ENCODE peak calls at places on chromosomes 12 and 14, in five cellular contexts. R is fibroblast of lung, H is AG04450, W is A549, N is fibroblast of mammary gland. I is an unnamed sample.

GRCh38 chr14:89613260-89614008 is 196.4 kb upstream of the FOXN3 start:
- DNase-seq in W (no peak), N (no peak), H (no peak), R (no peak), I (no peak)

GRCh38 chr12:50211392-50212070 is 44.4 kb upstream of the CERS5 start:
- DNase-seq in N (peak), H (no peak), R (no peak), W (no peak), I (no peak)

GRCh38 chr12:77124767-77125166 is 59.4 kb upstream of the E2F7 start:
- DNase-seq in N (peak), W (no peak), R (no peak), H (no peak), I (no peak)

GRCh38 chr12:53235742-53236442 is 3.9 kb upstream of the RARG start:
- DNase-seq in W (no peak), N (no peak), H (no peak), R (no peak), I (no peak)

GRCh38 chr14:95143813-95144620 is 13.3 kb downstream of the DICER1 start:
- DNase-seq in H (no peak), R (peak), N (no peak), W (no peak), I (no peak)

GRCh38 chr14:61662437-61663311 is 32.6 kb upstream of the HIF1A start:
- DNase-seq in R (peak), W (peak), N (peak), H (no peak), I (peak)

GRCh38 chr12:80593766-80594165 is 113.7 kb upstream of the MYF6 start:
- DNase-seq in H (peak), R (peak), W (no peak), N (peak), I (peak)

GRCh38 chr12:47935196-47935595 is 28.2 kb upstream of the TMEM106C start:
- DNase-seq in R (peak), W (no peak), H (peak), N (peak), I (peak)

GRCh38 chr14:69945905-69946304 is 66.7 kb downstream of the SMOC1 start:
- DNase-seq in H (no peak), R (peak), N (peak), W (no peak), I (no peak)

GRCh38 chr12:29782821-29783772 is 645 bp downstream of the TMTC1 start:
- DNase-seq in R (peak), H (no peak), N (peak), W (no peak), I (no peak)

GRCh38 chr14:106436310-106436905 is 910.0 kb downstream of the TMEM121 start:
- DNase-seq in H (no peak), N (peak), R (no peak), W (peak), I (no peak)

GRCh38 chr14:54747616-54748015 is 155.0 kb downstream of the GCH1 start:
- DNase-seq in W (no peak), N (no peak), R (no peak), H (no peak), I (no peak)

GRCh38 chr14:60722836-60723217 is 1.3 kb downstream of the SIX4 start:
- DNase-seq in N (peak), H (no peak), R (peak), W (peak), I (no peak)

GRCh38 chr12:24020391-24021163 is 71.1 kb upstream of the SOX5 start:
- DNase-seq in H (no peak), R (no peak), W (no peak), N (no peak), I (no peak)

GRCh38 chr14:59306775-59307174 is 118.3 kb downstream of the DAAM1 start:
- DNase-seq in R (peak), W (no peak), N (peak), H (no peak), I (no peak)

GRCh38 chr14:51527073-51527472 is 124.6 kb upstream of the FRMD6 start:
- DNase-seq in W (no peak), N (peak), R (peak), H (peak), I (no peak)

GRCh38 chr14:94099006-94099405 is 11.5 kb upstream of the IFI27 start:
- DNase-seq in R (no peak), W (no peak), H (no peak), N (no peak), I (no peak)

GRCh38 chr14:49966304-49966809 is 73.5 kb downstream of the ARF6 start:
- DNase-seq in R (peak), H (no peak), W (peak), N (no peak), I (no peak)

GRCh38 chr14:66758031-66758613 is 250.2 kb downstream of the GPHN start:
- DNase-seq in N (no peak), W (no peak), R (no peak), H (no peak), I (no peak)

GRCh38 chr12:124630791-124631313 is 63.4 kb upstream of the NCOR2 start:
- DNase-seq in N (no peak), H (no peak), W (no peak), R (no peak), I (no peak)

GRCh38 chr14:70808023-70808401 is 1.3 kb downstream of the MAP3K9 start:
- DNase-seq in R (no peak), H (no peak), N (no peak), W (peak), I (no peak)

GRCh38 chr12:123242083-123242904 is 9.1 kb downstream of the MTRFR start:
- DNase-seq in R (no peak), N (no peak), W (no peak), H (no peak), I (no peak)

GRCh38 chr12:716506-716905 is 35.9 kb upstream of the WNK1 start:
- DNase-seq in W (no peak), H (no peak), R (no peak), N (no peak), I (no peak)

GRCh38 chr14:68386446-68386845 is 406.4 kb downstream of the ZFP36L1 start:
- DNase-seq in W (no peak), H (no peak), R (no peak), N (no peak), I (no peak)

GRCh38 chr12:118840399-118840798 is 140.9 kb upstream of the SRRM4 start:
- DNase-seq in W (no peak), R (no peak), N (no peak), H (no peak), I (no peak)

GRCh38 chr12:4080213-4080612 is 193.3 kb upstream of the CCND2 start:
- DNase-seq in H (no peak), W (no peak), R (no peak), N (no peak), I (no peak)

GRCh38 chr14:104953896-104954656 is 24.1 kb downstream of the AHNAK2 start:
- DNase-seq in R (no peak), H (no peak), W (no peak), N (no peak), I (no peak)

GRCh38 chr12:62594771-62595170 is 128.1 kb downstream of the MON2 start:
- DNase-seq in W (no peak), H (no peak), R (no peak), N (no peak), I (no peak)

GRCh38 chr12:104668274-104668718 is 211.5 kb downstream of the CHST11 start:
- DNase-seq in R (peak), W (no peak), H (no peak), N (no peak), I (no peak)

GRCh38 chr14:92565040-92565717 is 51.6 kb downstream of the RIN3 start:
- DNase-seq in H (no peak), N (no peak), W (no peak), R (no peak), I (no peak)

GRCh38 chr12:90261283-90261682 is 552.6 kb upstream of the ATP2B1 start:
- DNase-seq in N (no peak), H (no peak), W (no peak), R (no peak), I (no peak)

GRCh38 chr12:1634590-1635191 is 5.7 kb downstream of the WNT5B start:
- DNase-seq in H (peak), N (peak), R (peak), W (peak), I (peak)

GRCh38 chr12:65443038-65443437 is 164.6 kb downstream of the MSRB3 start:
- DNase-seq in N (peak), R (no peak), W (no peak), H (no peak), I (no peak)

GRCh38 chr14:58969951-58970751 is 218.3 kb upstream of the DAAM1 start:
- DNase-seq in R (no peak), W (no peak), H (no peak), N (no peak), I (peak)

GRCh38 chr12:58621126-58621525 is 299.2 kb downstream of the LRIG3 start:
- DNase-seq in N (no peak), W (no peak), R (no peak), H (no peak), I (no peak)

GRCh38 chr12:102917026-102917787 is at the start of gene PAH:
- DNase-seq in R (no peak), H (no peak), N (no peak), W (no peak), I (no peak)
- H3K4me3 ChIP-seq in R (no peak), H (no peak), N (no peak), W (no peak), I (no peak)

GRCh38 chr14:77032483-77032853 is 4.0 kb upstream of the IRF2BPL start:
- DNase-seq in H (no peak), W (no peak), R (no peak), N (no peak), I (no peak)

GRCh38 chr14:77028384-77029246 is at the start of gene IRF2BPL:
- DNase-seq in W (peak), R (peak), H (peak), N (peak), I (peak)

GRCh38 chr14:77032854-77033621 is 4.5 kb upstream of the IRF2BPL start:
- DNase-seq in N (peak), W (peak), R (peak), H (peak), I (peak)

GRCh38 chr14:77033622-77034521 is 5.4 kb upstream of the IRF2BPL start:
- DNase-seq in N (peak), R (peak), W (peak), H (peak), I (no peak)

GRCh38 chr14:77031680-77032482 is 3.4 kb upstream of the IRF2BPL start:
- DNase-seq in W (no peak), R (peak), N (peak), H (no peak), I (no peak)
- TF ChIP-seq CTCF in W (no peak), R (no peak), N (no peak), H (no peak), I (no peak)

DNA sequence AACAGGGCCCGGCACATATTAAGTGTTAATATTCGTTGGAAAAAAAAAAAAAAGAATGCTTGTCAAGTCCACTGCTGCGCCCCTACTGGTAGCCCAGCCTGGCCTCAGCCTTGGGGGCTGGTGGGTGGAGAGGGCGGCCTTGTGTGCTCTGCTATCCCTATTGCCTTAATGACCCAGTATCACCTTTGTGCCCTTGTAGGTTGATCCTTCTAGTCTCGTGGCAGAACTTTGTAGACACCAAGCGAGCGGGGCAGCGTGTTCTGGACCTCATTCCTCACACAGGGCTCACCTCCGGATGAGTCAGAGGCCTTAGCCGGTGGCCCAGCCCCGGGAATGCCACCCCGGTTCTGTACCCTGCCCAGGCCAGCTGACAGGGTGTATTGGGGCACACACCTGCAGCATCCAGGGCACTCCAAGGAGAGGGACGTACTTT is 1.8 kb upstream of the RCOR1 start:
- DNase-seq in N (peak), W (peak), R (peak), H (no peak), I (no peak)
- H3K4me3 ChIP-seq in N (peak), W (peak), R (no peak), H (peak), I (peak)

GRCh38 chr12:44875954-44876553 is at the start of gene NELL2:
- DNase-seq in H (no peak), W (peak), R (peak), N (peak), I (no peak)

GRCh38 chr12:44875417-44875953 is 630 bp downstream of the NELL2 start:
- DNase-seq in H (no peak), R (peak), W (no peak), N (no peak), I (no peak)

GRCh38 chr12:44874981-44875416 is 1.1 kb downstream of the NELL2 start:
- DNase-seq in N (no peak), W (no peak), R (no peak), H (no peak), I (no peak)

GRCh38 chr12:44876554-44877275 is 600 bp upstream of the NELL2 start:
- DNase-seq in W (peak), R (peak), N (peak), H (no peak), I (no peak)

DNA sequence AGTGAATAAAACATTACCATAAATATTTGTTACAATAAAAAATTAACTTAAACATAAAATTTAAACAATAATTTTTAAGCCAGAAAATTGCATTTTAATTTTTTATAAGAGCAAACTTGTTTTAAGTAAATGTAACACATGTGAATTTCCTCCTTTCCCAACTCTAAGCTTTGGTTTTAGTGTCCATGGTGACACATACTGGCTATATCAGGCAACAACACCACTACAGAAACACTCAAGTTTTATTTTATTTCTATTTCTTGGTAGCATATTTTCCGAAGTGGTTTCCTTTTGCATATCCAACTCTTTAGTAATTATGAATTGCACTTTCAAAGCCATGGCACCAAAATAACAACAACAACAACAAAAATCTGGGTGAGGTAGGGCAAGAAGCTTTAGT is 2.2 kb downstream of the NELL2 start:
- DNase-seq in R (peak), H (no peak), W (no peak), N (peak), I (no peak)
- TF ChIP-seq CTCF in R (peak), H (no peak), W (no peak), N (no peak), I (no peak)

I was measured in HFF-Myc.